ENCODE peak calls at places on chromosomes 12 and 14, in seven cellular contexts. A is stimulated activated CD8-positive, alpha-beta memory T cell treated with anti-CD3 and anti-CD28 coated beads, Interleukin-7, amount 100 ng/mL, for 1 hour; Q is NCI-H2107; E is NCI-H146; Z is ovary; W is stomach; H is neural crest cell. R is an unnamed sample.

GRCh38 chr12:117112268-117112595 is 13.0 kb upstream of the TESC start:
- DNase-seq in A (no peak), Q (no peak), E (no peak), Z (no peak), W (no peak), H (no peak), R (no peak)

GRCh38 chr12:5872745-5873144 is 72.3 kb downstream of the ANO2 start:
- DNase-seq in A (no peak), Q (peak), E (no peak), Z (no peak), W (no peak), H (no peak), R (no peak)

GRCh38 chr12:46908236-46908935 is 82.6 kb upstream of the SLC38A4 start:
- DNase-seq in A (no peak), Q (no peak), E (no peak), Z (no peak), W (no peak), H (no peak), R (no peak)

GRCh38 chr14:74290415-74290814 is 12.3 kb downstream of the ABCD4 start:
- DNase-seq in A (no peak), Q (no peak), E (no peak), Z (no peak), W (no peak), H (no peak), R (no peak)

GRCh38 chr14:105466491-105467248 is 8.0 kb upstream of the CRIP2 start:
- DNase-seq in A (no peak), Q (no peak), E (no peak), Z (no peak), W (no peak), H (no peak), R (no peak)

GRCh38 chr12:114913871-114914801 is 230.2 kb upstream of the TBX3 start:
- DNase-seq in A (no peak), Q (no peak), E (no peak), Z (no peak), W (no peak), H (no peak), R (no peak)

GRCh38 chr12:119239040-119239439 is 60.3 kb downstream of the HSPB8 start:
- DNase-seq in A (no peak), Q (no peak), E (no peak), Z (no peak), W (no peak), H (no peak), R (no peak)

GRCh38 chr12:94157891-94158495 is 9.6 kb downstream of the PLXNC1 start:
- DNase-seq in A (no peak), Q (no peak), E (peak), Z (no peak), W (no peak), H (no peak), R (no peak)

GRCh38 chr12:50604640-50604920 is 99.8 kb downstream of the DIP2B start:
- DNase-seq in A (no peak), Q (no peak), E (no peak), Z (no peak), W (no peak), H (no peak), R (no peak)

GRCh38 chr12:701896-702539 is 38.8 kb upstream of the NINJ2 start:
- DNase-seq in A (no peak), Q (no peak), E (peak), Z (no peak), W (no peak), H (no peak), R (peak)

GRCh38 chr12:113819495-113819894 is 146.6 kb downstream of the RBM19 start:
- DNase-seq in A (no peak), Q (no peak), E (no peak), Z (no peak), W (no peak), H (no peak), R (no peak)

R was measured in right lobe of liver.